ENCODE peak calls at places on chromosomes 7 and 10, in ten cellular contexts. O is ureter; A is breast epithelium; J is A172; E is iris pigment epithelial cell; C is GM23248; U is naive B cell; M is stimulated activated CD4-positive, alpha-beta T cell treated with anti-CD3 and anti-CD28 coated beads, Interleukin-15, amount 100 ng/mL, for 24 hours; V is NCI-H1105 treated with DMSO at 0.1 percent for 48 hours; B is stimulated activated naive B cell treated with anti-CD40 and anti-IgM and Interleukin-4, amounts not matched to agents 10 μg/mL and 1 μg/mL and 100 μg/mL, for 72 hours. X is an unnamed sample.

GRCh38 chr7:128869944-128870285 is 7.3 kb downstream of the ATP6V1F start:
- DNase-seq in B (no peak), C (peak; percentile 18), U (no peak), A (no peak), O (no peak), M (peak; percentile 43), V (no peak), E (no peak), J (no peak), X (no peak)

GRCh38 chr10:129031233-129032150 is 435.5 kb upstream of the MGMT start:
- DNase-seq in E (peak; percentile 13), M (peak; percentile 66), A (no peak), V (peak; percentile 62), O (no peak), C (peak; percentile 67), U (no peak), J (no peak), B (peak; percentile 21), X (peak; percentile 34)

GRCh38 chr10:69068549-69068948 is 19.4 kb upstream of the SRGN start:
- DNase-seq in M (no peak), U (no peak), O (no peak), C (no peak), E (peak; percentile 72), V (no peak), J (no peak), B (no peak), A (no peak), X (no peak)

GRCh38 chr10:8086315-8086714 is 31.8 kb downstream of the GATA3 start:
- DNase-seq in O (no peak), E (no peak), B (no peak), J (no peak), C (no peak), M (no peak), V (no peak), U (no peak), A (no peak), X (no peak)

GRCh38 chr10:16146993-16147392 is 286.7 kb upstream of the MINDY3 start:
- DNase-seq in B (no peak), O (no peak), J (no peak), M (no peak), C (no peak), E (no peak), A (no peak), V (no peak), U (no peak), X (no peak)

GRCh38 chr7:37481154-37481553 is 32.5 kb upstream of the ELMO1 start:
- DNase-seq in C (no peak), V (no peak), B (no peak), A (no peak), M (no peak), U (no peak), J (no peak), E (no peak), O (no peak), X (no peak)

GRCh38 chr7:132158841-132159240 is 417.4 kb downstream of the PLXNA4 start:
- DNase-seq in J (no peak), C (no peak), E (no peak), V (no peak), A (no peak), M (no peak), U (no peak), O (no peak), B (no peak), X (no peak)

GRCh38 chr10:13528138-13528874 is 508 bp downstream of the BEND7 start:
- DNase-seq in O (no peak), E (peak; percentile 5), U (peak; percentile 3), V (no peak), B (no peak), M (peak; percentile 20), C (peak; percentile 59), A (no peak), J (no peak), X (peak; percentile 40)

GRCh38 chr10:12707461-12708185 is 293.9 kb downstream of the CCDC3 start:
- DNase-seq in V (peak; percentile 29), U (no peak), M (peak; percentile 55), J (peak; percentile 95), C (peak; percentile 88), A (no peak), E (peak; percentile 96), B (peak; percentile 3), O (no peak), X (no peak)

GRCh38 chr10:72274730-72275350 is 1.1 kb downstream of the DDIT4 start:
- DNase-seq in C (peak; percentile 82), B (peak; percentile 65), M (peak; percentile 79), E (peak; percentile 74), V (peak; percentile 41), J (no peak), U (peak; percentile 71), O (peak; percentile 84), A (peak; percentile 75), X (no peak)

GRCh38 chr7:6256709-6257535 is 15.5 kb downstream of the CYTH3 start:
- DNase-seq in C (peak; percentile 92), J (no peak), B (peak; percentile 29), M (peak; percentile 62), E (peak; percentile 86), O (no peak), A (no peak), V (no peak), U (no peak), X (no peak)

GRCh38 chr10:49300140-49300974 is 1.4 kb downstream of the C10orf71 start:
- DNase-seq in U (no peak), V (no peak), O (no peak), C (no peak), M (no peak), E (no peak), B (no peak), J (no peak), A (no peak), X (peak; percentile 33)

X was measured in GM19239.